ENCODE peak calls at places on chromosomes 2 and 18, in four cellular contexts. Y, C, O and A are unnamed samples. For H3K4me1, the result is how much of the 10 kb centered on the place peaks cover.

GRCh38 chr2:117980783-117981676 is 32.8 kb downstream of the CCDC93 start:
- DNase-seq in Y (no peak), C (no peak), O (peak), A (no peak)

GRCh38 chr2:99106905-99107304 is 34.6 kb upstream of the C2orf15 start:
- DNase-seq in Y (no peak), C (no peak), O (no peak), A (no peak)

GRCh38 chr2:100580474-100581264 is 17.9 kb downstream of the PDCL3 start:
- DNase-seq in Y (no peak), C (no peak), O (no peak), A (peak)

GRCh38 chr2:3403587-3404334 is 24.3 kb downstream of the TRAPPC12 start:
- DNase-seq in Y (no peak), C (no peak), O (no peak), A (no peak)

GRCh38 chr2:138090330-138090729 is 126.1 kb downstream of the HNMT start:
- DNase-seq in Y (peak), C (peak), O (peak), A (peak)

GRCh38 chr2:177906041-177906718 is 166.4 kb downstream of the PDE11A start:
- DNase-seq in Y (peak), C (peak), O (peak), A (peak)

GRCh38 chr2:202909394-202910192 is 1.9 kb downstream of the WDR12 start:
- DNase-seq in Y (no peak), C (no peak), O (no peak), A (no peak)

GRCh38 chr2:57892920-57893319 is 153.7 kb upstream of the VRK2 start:
- DNase-seq in Y (no peak), C (no peak), O (no peak), A (no peak)

GRCh38 chr2:191006297-191006696 is 7.7 kb downstream of the STAT1 start:
- DNase-seq in Y (no peak), C (no peak), O (no peak), A (no peak)

GRCh38 chr2:129803067-129803466 is 176.4 kb upstream of the RAB6C start:
- DNase-seq in Y (no peak), C (no peak), O (no peak), A (no peak)

GRCh38 chr2:166180951-166181812 is 53.4 kb upstream of the SCN1A start:
- DNase-seq in Y (peak), C (peak), O (peak), A (peak)

GRCh38 chr18:59846814-59847490 is 52.8 kb upstream of the PMAIP1 start:
- DNase-seq in Y (no peak), C (peak), O (peak), A (peak)

GRCh38 chr2:26161926-26162325 is 11.0 kb upstream of the GAREM2 start:
- DNase-seq in Y (no peak), C (no peak), O (no peak), A (no peak)

GRCh38 chr2:127008265-127008664 is 98.7 kb downstream of the BIN1 start:
- DNase-seq in Y (no peak), C (no peak), O (no peak), A (no peak)

GRCh38 chr2:127006962-127007361 is 100.0 kb downstream of the BIN1 start:
- DNase-seq in Y (no peak), C (no peak), O (no peak), A (no peak)

GRCh38 chr2:127004893-127005600 is 101.9 kb downstream of the BIN1 start:
- DNase-seq in Y (no peak), C (no peak), O (no peak), A (no peak)

GRCh38 chr2:127011136-127011740 is 95.7 kb downstream of the BIN1 start:
- DNase-seq in Y (no peak), C (no peak), O (no peak), A (no peak)

DNA sequence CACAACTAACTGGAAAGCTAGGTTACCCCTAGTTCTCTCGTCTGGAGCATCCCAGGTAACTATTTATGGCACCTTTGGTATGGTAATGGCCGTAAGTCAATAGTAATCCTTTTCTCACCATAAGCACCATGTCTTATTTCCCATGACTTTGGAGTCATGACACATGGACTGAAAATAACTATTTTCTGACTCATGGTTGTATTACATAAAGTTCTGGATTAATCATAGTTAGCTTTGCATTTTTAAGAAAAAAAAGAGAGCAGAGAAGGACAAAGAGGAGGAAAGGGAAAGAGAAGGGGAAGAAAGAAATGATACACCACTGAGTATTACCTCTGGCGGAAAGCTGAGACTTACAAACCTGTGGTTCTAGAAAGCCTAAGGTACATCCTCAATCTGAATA is 99.3 kb downstream of the BIN1 start:
- DNase-seq in Y (no peak), C (no peak), O (peak), A (no peak)
- H3K9ac ChIP-seq in Y (no peak), C (no peak), O (no peak), A (no peak)

GRCh38 chr2:112629823-112630222 is 15.9 kb upstream of the SLC20A1 start:
- DNase-seq in Y (no peak), C (no peak), O (no peak), A (no peak)

GRCh38 chr2:112626604-112627059 is 19.1 kb upstream of the SLC20A1 start:
- DNase-seq in Y (no peak), C (peak), O (peak), A (peak)

GRCh38 chr2:112629224-112629623 is 16.5 kb upstream of the SLC20A1 start:
- DNase-seq in Y (no peak), C (no peak), O (no peak), A (no peak)

GRCh38 chr2:112625474-112626114 is 20.1 kb upstream of the SLC20A1 start:
- DNase-seq in Y (no peak), C (no peak), O (no peak), A (no peak)

DNA sequence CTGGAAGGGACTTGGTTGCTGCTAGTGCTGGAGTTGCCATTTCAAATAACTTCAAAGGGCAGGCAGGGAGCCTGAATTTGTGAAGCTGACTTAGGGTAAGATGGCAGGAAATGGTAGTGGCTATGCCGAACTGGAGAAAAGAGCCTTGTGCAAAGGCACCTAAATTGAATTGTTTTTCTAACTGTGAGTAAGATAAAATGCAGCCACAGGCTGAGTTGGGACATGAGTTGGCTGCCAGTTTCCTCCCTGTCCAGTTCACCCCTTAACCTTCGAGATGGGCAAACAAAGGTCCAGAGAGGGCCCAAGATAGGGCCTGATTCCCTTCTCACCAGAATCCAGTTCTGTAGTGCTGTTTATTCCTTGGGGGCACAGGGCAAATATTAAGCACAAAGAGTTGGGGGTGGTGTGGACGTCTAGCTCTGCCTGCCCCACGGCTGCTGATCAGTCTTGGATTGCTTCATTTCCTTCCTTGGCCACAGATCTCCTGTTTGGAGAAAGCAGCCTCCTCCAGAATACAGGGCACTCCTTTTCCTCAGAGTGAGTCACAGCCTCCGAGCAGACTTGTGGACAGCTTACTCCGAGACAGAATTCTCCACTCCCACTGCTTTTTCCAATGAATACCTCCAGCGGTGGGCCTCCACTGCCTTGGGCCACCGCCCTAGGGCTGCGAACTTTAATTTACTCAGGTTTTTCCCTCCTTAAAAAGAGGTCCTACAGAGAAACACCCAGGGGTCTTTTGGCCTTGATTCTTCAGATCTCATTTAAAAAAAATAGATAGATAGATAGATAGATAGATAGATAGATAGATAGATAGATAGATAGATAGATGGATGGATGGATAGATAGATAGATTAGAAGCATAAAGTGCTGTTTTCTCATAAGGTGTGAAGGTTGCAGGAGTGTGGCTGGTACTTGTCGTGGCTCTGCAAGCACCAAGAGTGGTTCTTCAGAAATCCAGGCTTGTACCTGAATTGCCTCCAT is 18.4 kb upstream of the SLC20A1 start:
- DNase-seq in Y (no peak), C (no peak), O (peak), A (no peak)
- H3K4me1 ChIP-seq in Y (half or more), C (under half), O (under half), A (under half)

GRCh38 chr18:3529077-3529476 is 79.1 kb downstream of the TGIF1 start:
- DNase-seq in Y (no peak), C (no peak), O (no peak), A (no peak)

GRCh38 chr18:3525870-3526420 is 76.0 kb downstream of the TGIF1 start:
- DNase-seq in Y (no peak), C (peak), O (no peak), A (no peak)

GRCh38 chr18:3528251-3528650 is 78.3 kb downstream of the TGIF1 start:
- DNase-seq in Y (no peak), C (no peak), O (no peak), A (no peak)

GRCh38 chr18:3524706-3525105 is 74.7 kb downstream of the TGIF1 start:
- DNase-seq in Y (no peak), C (no peak), O (no peak), A (no peak)

DNA sequence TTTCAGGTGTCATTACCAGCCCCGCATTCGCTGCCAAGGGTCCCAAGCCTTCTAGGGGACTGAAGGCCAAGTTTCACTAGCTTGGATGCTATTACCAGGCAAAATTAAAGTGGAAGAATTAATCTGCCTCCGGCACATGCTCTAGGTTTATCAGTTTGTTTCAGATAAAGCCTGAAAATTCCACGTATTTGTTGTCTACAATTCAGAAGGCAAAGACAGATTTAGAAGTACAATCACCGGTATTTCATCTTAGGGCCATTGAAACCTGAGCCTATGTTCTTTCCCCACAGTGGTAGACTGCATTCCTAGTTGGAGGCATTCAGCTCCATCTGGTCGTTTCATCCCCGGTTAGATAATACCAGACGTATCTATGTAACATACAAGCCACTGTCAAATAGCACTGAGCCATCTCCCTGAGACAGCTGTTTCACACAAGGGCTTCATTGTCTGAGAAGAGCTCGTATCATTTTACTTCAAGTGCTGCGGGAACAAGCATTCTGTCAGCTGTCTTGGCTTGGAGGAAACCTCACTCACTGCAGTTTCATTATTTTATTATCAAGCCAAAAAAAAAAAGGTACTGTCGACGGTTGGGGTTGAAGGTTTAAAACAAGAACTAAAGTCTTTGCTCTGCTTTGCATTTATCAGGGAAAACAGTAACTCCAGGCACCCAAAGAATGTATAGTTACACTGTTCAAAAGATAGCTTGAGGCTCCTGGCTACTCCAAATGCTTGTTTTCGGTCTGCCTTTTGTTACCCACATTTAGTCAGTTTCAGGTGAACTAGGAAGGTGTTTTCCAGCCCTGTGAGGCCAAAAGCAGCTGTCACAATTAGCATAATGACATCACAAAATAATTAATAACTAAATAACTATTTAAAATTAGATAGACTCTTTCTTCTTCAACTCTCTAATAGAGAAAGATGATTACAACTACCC is 76.7 kb downstream of the TGIF1 start:
- DNase-seq in Y (no peak), C (peak), O (peak), A (no peak)
- H3K9ac ChIP-seq in Y (no peak), C (peak), O (no peak), A (no peak)

GRCh38 chr18:46224181-46224775 is 120.1 kb downstream of the HAUS1 start:
- DNase-seq in Y (no peak), C (no peak), O (no peak), A (no peak)
- H3K4me1 ChIP-seq in Y (under half), C (under half), O (under half), A (under half)

GRCh38 chr2:120226296-120226695 is 3.1 kb upstream of the TMEM185B start:
- DNase-seq in Y (no peak), C (no peak), O (no peak), A (no peak)
- H3K9ac ChIP-seq in Y (no peak), C (no peak), O (no peak), A (no peak)

GRCh38 chr2:204174034-204174433 is 237.5 kb downstream of the ICOS start:
- DNase-seq in Y (no peak), C (no peak), O (no peak), A (no peak)

GRCh38 chr2:204175552-204176271 is 239.1 kb downstream of the ICOS start:
- DNase-seq in Y (no peak), C (no peak), O (no peak), A (no peak)

GRCh38 chr2:204170419-204170818 is 233.9 kb downstream of the ICOS start:
- DNase-seq in Y (no peak), C (no peak), O (no peak), A (no peak)

GRCh38 chr2:204171432-204171960 is 234.9 kb downstream of the ICOS start:
- DNase-seq in Y (no peak), C (no peak), O (no peak), A (no peak)

DNA sequence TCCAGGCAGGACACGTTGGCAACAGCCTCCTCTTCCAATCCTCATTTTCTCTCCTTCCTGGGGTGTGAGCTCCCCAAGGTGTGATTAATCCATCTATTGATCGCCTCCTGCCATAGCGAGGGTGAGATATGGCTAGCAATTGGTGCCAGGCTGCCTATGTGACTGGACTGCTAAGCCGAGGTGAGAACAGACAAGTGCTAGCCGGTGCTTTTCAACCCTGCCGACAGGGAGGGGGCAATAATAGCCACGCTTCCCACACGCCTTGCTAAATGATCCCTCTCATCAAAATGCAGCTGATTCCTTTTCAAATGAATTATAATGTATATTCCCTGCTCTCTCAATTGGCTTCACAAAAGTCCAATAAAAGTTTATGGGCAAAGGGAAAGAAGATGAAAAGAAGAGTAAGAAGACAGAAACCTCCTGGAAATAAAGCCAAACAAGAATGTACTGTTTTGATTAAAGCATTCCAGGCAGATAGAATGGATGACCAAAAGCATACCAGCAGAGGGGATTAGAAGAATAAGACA is 235.6 kb downstream of the ICOS start:
- DNase-seq in Y (no peak), C (no peak), O (no peak), A (no peak)
- H3K4me1 ChIP-seq in Y (under half), C (under half), O (under half), A (under half)

DNA sequence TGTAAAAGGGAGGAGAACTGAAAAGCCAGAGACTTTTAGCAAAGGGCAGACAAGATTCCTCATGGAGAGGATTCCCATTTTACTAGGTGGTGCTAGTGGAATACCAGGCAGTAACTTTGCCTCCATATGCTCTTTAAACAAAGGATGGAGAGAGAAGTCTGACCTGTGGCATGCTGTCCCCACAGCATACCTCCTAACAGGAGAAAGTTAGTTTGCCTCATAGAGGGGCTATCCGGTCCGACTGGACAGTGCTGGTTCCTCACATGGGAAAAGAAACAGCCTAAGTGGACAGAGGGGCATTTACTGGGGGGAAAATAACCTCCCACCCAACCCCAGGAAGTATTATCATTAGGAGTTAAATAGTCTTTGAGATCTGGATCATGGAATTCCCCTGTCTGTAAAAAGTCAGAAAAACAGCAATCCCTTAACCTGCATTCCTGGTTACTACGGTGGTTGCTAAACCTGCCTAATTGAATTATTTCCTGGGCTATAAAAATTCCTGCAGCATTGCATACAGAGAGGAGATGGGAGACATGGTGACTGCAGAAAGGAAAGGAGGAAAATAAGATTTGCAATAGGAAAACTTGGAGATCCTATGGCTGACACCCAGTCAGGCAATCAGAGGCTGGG is 31.5 kb upstream of the GMCL1 start:
- DNase-seq in Y (no peak), C (no peak), O (no peak), A (no peak)
- H3K9ac ChIP-seq in Y (no peak), C (peak), O (no peak), A (peak)

DNA sequence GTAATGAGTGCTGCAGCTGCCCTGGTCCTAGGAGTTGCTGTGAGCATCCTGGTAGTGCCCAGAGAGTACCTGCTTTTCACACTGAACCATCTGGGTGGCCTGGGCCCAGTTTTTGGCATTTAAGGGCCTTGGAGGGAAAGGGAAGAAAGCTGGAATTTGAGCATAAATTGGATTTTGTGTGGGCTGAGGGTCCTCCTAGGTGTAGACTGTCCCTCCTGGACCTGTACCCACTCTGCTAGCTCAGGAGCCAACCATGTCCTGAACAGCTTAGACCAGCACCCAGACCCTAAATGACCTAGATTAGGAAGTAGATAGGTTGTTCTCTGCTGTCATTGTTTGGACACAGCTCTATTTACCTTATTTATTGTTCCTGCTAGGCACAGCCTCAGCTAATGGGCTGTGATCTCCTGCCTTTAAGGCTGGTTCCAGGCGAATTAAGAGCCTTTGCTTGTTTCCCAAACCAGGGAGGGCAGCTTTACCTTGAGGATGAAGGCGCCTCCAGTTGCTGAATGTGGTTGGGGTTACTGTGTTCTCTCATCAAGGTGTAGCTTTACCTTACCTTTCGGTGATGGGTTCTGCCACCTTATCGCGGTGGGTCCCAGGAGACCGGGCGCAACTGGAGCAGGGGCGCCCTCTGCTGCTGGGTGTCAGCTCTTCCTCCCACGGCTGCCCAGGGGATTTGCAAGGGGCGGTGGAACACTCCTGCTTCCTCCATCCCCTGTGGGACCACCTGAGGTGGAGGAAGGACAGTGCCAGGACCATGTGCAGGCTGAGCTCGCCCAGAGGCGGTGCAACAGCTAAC is 34.4 kb downstream of the ITGA6 start:
- DNase-seq in Y (no peak), C (peak), O (peak), A (peak)
- H3K4me1 ChIP-seq in Y (half or more), C (under half), O (under half), A (under half)

DNA sequence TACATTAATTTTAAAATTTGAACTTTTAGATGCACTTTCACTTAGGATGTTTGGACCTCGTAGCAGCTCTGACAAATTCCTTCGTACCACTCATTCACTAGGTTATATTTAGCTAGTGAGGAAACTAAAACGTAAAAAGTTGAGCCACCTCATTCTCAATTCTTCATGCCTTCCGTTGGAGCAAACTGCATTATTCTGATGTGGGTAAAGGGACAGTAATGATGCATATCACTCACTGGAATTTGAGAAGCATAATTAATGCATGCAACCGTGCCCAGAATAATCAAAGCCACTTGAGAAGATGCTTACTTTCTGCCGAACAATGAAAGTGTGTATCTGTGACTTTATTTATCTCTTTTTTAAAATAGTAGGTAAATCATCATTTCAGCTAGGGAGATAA is 2.2 kb downstream of the CNOT9 start:
- DNase-seq in Y (no peak), C (peak), O (peak), A (no peak)
- H3K9ac ChIP-seq in Y (no peak), C (peak), O (no peak), A (no peak)